ENCODE peak calls at places on chromosomes 5 and 9, in seven cellular contexts. E, J, P, G, R, I and A are unnamed samples.
A peak's percentile ranks its signal among the peaks of the same experiment; 100 is the strongest.

GRCh38 chr9:908806-909205 is 67.3 kb downstream of the DMRT1 start:
- DNase-seq in E (no peak), J (no peak), P (no peak), G (no peak), R (no peak), I (no peak), A (no peak)

GRCh38 chr9:101516655-101517054 is 17.0 kb upstream of the RNF20 start:
- DNase-seq in E (no peak), J (no peak), P (no peak), G (no peak), R (no peak), I (no peak), A (no peak)

GRCh38 chr9:85064811-85065371 is 395.4 kb downstream of the NTRK2 start:
- DNase-seq in E (no peak), J (no peak), P (no peak), G (no peak), R (no peak), I (no peak), A (no peak)

GRCh38 chr9:80957806-80958205 is 731.5 kb downstream of the TLE1 start:
- DNase-seq in E (peak; percentile 5), J (no peak), P (peak; percentile 39), G (no peak), R (no peak), I (no peak), A (no peak)

GRCh38 chr9:103661663-103662062 is 432.4 kb upstream of the SMC2 start:
- DNase-seq in E (peak; percentile 18), J (no peak), P (no peak), G (no peak), R (no peak), I (no peak), A (no peak)

GRCh38 chr5:39080168-39080567 is 6.0 kb upstream of the RICTOR start:
- DNase-seq in E (no peak), J (no peak), P (no peak), G (no peak), R (peak; percentile 28), I (no peak), A (no peak)

GRCh38 chr5:80339116-80339515 is 19.3 kb downstream of the SPZ1 start:
- DNase-seq in E (no peak), J (no peak), P (no peak), G (no peak), R (no peak), I (no peak), A (no peak)

GRCh38 chr9:131091352-131091992 is 4.9 kb upstream of the AIF1L start:
- DNase-seq in E (no peak), J (peak; percentile 70), P (no peak), G (no peak), R (no peak), I (no peak), A (no peak)

GRCh38 chr5:150918613-150919012 is 13.8 kb upstream of the ZNF300 start:
- DNase-seq in E (peak; percentile 33), J (no peak), P (no peak), G (no peak), R (no peak), I (no peak), A (no peak)

GRCh38 chr5:16852251-16853005 is 83.7 kb downstream of the MYO10 start:
- DNase-seq in E (no peak), J (no peak), P (no peak), G (no peak), R (no peak), I (no peak), A (no peak)

GRCh38 chr5:93620487-93621339 is 37.7 kb downstream of the NR2F1 start:
- DNase-seq in E (peak; percentile 67), J (peak; percentile 71), P (peak; percentile 73), G (peak; percentile 82), R (peak; percentile 80), I (no peak), A (peak; percentile 71)

GRCh38 chr9:105280730-105281129 is 36.3 kb downstream of the SLC44A1 start:
- DNase-seq in E (peak; percentile 99), J (no peak), P (no peak), G (no peak), R (peak; percentile 23), I (no peak), A (no peak)

GRCh38 chr5:152560508-152561137 is 155.5 kb upstream of the NMUR2 start:
- DNase-seq in E (peak; percentile 37), J (peak; percentile 70), P (peak; percentile 65), G (peak; percentile 75), R (peak; percentile 59), I (no peak), A (peak; percentile 77)

GRCh38 chr5:181194489-181195248 is 10.3 kb downstream of the TRIM7 start:
- DNase-seq in E (no peak), J (no peak), P (no peak), G (no peak), R (no peak), I (no peak), A (no peak)

GRCh38 chr5:75622564-75622963 is 11.3 kb downstream of the ANKDD1B start:
- DNase-seq in E (peak; percentile 95), J (peak; percentile 41), P (no peak), G (peak; percentile 44), R (no peak), I (no peak), A (no peak)

GRCh38 chr5:139385061-139385889 is 2.2 kb upstream of the SLC23A1 start:
- DNase-seq in E (peak; percentile 35), J (peak; percentile 52), P (no peak), G (peak; percentile 53), R (no peak), I (no peak), A (no peak)

GRCh38 chr5:2746642-2747041 is 4.8 kb downstream of the IRX2 start:
- DNase-seq in E (peak; percentile 84), J (no peak), P (no peak), G (no peak), R (no peak), I (no peak), A (no peak)

GRCh38 chr5:179801304-179802206 is 5.1 kb downstream of the MGAT4B start:
- DNase-seq in E (peak; percentile 18), J (peak; percentile 86), P (peak; percentile 68), G (no peak), R (peak; percentile 80), I (no peak), A (peak; percentile 78)

GRCh38 chr9:77291714-77292113 is 114.4 kb downstream of the VPS13A start:
- DNase-seq in E (peak; percentile 57), J (no peak), P (peak; percentile 50), G (peak; percentile 15), R (peak; percentile 42), I (no peak), A (peak; percentile 17)

GRCh38 chr9:137028281-137029057 is 432 bp upstream of the ABCA2 start:
- DNase-seq in E (peak; percentile 47), J (peak; percentile 78), P (no peak), G (peak; percentile 66), R (peak; percentile 64), I (no peak), A (peak; percentile 65)

GRCh38 chr9:76756273-76756650 is 8.0 kb upstream of the PCA3 start:
- DNase-seq in E (peak; percentile 6), J (no peak), P (peak; percentile 49), G (peak; percentile 11), R (peak; percentile 42), I (no peak), A (peak; percentile 16)

GRCh38 chr9:2559212-2560152 is 62.1 kb upstream of the VLDLR start:
- DNase-seq in E (peak; percentile 84), J (peak; percentile 63), P (peak; percentile 97), G (peak; percentile 39), R (peak; percentile 71), I (peak; percentile 75), A (no peak)

GRCh38 chr5:118440496-118440895 is 547.9 kb downstream of the DTWD2 start:
- DNase-seq in E (no peak), J (no peak), P (no peak), G (no peak), R (no peak), I (no peak), A (no peak)
- TF ChIP-seq CTCF in E (no peak), J (no peak), P (no peak), G (no peak), R (no peak), I (no peak), A (no peak)

DNA sequence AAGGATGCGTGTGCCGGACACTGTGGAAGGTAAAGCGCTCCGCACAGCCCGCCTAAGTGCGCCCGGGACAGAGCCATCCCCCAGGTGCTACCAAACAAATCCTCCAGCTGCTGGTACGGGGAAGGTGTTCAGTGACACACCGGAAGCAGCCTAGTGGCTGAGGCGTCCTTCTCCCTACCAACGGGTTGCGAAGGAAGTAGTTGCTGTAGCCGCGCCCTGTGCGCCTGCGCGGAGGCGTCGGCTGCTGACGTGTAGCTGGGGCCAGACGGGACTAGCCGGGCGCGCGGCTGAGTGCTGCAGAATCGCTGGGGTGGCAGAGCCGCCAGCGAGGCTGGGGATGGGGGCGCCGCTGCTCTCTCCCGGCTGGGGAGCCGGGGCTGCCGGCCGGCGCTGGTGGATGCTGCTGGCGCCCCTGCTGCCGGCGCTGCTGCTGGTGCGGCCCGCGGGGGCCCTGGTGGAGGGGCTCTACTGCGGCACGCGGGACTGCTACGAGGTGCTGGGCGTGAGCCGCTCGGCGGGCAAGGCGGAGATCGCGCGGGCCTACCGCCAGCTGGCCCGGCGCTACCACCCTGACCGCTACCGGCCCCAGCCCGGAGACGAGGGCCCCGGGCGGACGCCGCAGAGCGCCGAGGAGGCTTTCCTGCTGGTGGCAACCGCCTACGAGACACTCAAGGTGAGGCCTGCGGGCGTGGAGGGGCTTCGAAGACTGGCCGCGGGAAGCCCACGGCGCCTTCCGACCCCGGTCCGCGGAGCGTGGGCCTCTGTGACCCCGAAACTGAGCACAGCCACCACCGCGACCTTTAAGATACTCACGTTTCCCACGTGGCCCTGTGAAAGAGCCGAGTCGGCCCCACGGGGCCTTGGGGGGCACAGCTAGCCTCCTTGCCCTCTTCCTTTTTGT is at the start of gene DNAJC25:
- DNase-seq in E (peak; percentile 98), J (peak; percentile 97), P (peak; percentile 99), G (peak; percentile 93), R (peak; percentile 99), I (peak; percentile 98), A (peak; percentile 95)
- TF ChIP-seq CTCF in E (no peak), J (no peak), P (no peak), G (no peak), R (no peak), I (no peak), A (no peak)

GRCh38 chr5:125575561-125576504 is 829.4 kb upstream of the ZNF608 start:
- DNase-seq in E (no peak), J (no peak), P (peak; percentile 59), G (no peak), R (no peak), I (no peak), A (no peak)
- TF ChIP-seq CTCF in E (no peak), J (no peak), P (peak; percentile 10), G (no peak), R (no peak), I (no peak), A (no peak)

GRCh38 chr9:135802876-135803419 is 101.0 kb downstream of the KCNT1 start:
- DNase-seq in E (peak; percentile 2), J (no peak), P (no peak), G (no peak), R (no peak), I (no peak), A (no peak)

GRCh38 chr9:135801070-135801469 is 99.1 kb downstream of the KCNT1 start:
- DNase-seq in E (no peak), J (no peak), P (no peak), G (no peak), R (no peak), I (no peak), A (no peak)

GRCh38 chr9:135805422-135806022 is 101.8 kb downstream of the CAMSAP1 start:
- DNase-seq in E (no peak), J (no peak), P (no peak), G (no peak), R (no peak), I (no peak), A (no peak)

GRCh38 chr9:135803441-135803840 is 101.5 kb downstream of the KCNT1 start:
- DNase-seq in E (no peak), J (no peak), P (no peak), G (no peak), R (no peak), I (no peak), A (no peak)

GRCh38 chr9:135804588-135805421 is 102.5 kb downstream of the CAMSAP1 start:
- DNase-seq in E (no peak), J (no peak), P (peak; percentile 8), G (no peak), R (no peak), I (no peak), A (no peak)
- TF ChIP-seq CTCF in E (no peak), J (no peak), P (no peak), G (no peak), R (no peak), I (no peak), A (no peak)